ENCODE peak calls at places on chromosomes 16 and 17, in six cellular contexts. C, O, W, D, B and P are unnamed samples.
A peak's percentile ranks its signal among the peaks of the same experiment; 100 is the strongest.

GRCh38 chr16:63702981-63703590 is 1418.8 kb downstream of the CDH11 start:
- DNase-seq in C (no peak), O (peak; percentile 59), W (no peak), D (no peak), B (no peak), P (no peak)

GRCh38 chr16:88914750-88915368 is 48.4 kb upstream of the PABPN1L start:
- DNase-seq in C (no peak), O (no peak), W (no peak), D (no peak), B (no peak), P (no peak)

GRCh38 chr16:9787717-9788116 is 394.5 kb downstream of the GRIN2A start:
- DNase-seq in C (no peak), O (no peak), W (no peak), D (no peak), B (no peak), P (no peak)

GRCh38 chr16:85912271-85912974 is 13.5 kb downstream of the IRF8 start:
- DNase-seq in C (no peak), O (no peak), W (peak; percentile 86), D (no peak), B (no peak), P (no peak)

GRCh38 chr17:73334771-73335513 is 23.1 kb upstream of the CDC42EP4 start:
- DNase-seq in C (no peak), O (no peak), W (no peak), D (no peak), B (no peak), P (no peak)

GRCh38 chr16:64969221-64969620 is 152.6 kb downstream of the CDH11 start:
- DNase-seq in C (no peak), O (no peak), W (no peak), D (no peak), B (no peak), P (no peak)

GRCh38 chr16:26795184-26795583 is 271.5 kb upstream of the C16orf82 start:
- DNase-seq in C (peak; percentile 3), O (peak; percentile 42), W (no peak), D (no peak), B (no peak), P (peak; percentile 9)

GRCh38 chr17:32136856-32137255 is 5.4 kb upstream of the RHOT1 start:
- DNase-seq in C (no peak), O (no peak), W (no peak), D (no peak), B (no peak), P (no peak)

GRCh38 chr16:25893332-25893731 is 201.6 kb downstream of the HS3ST4 start:
- DNase-seq in C (no peak), O (no peak), W (no peak), D (no peak), B (no peak), P (no peak)

GRCh38 chr16:11016993-11017392 is 72.6 kb downstream of the CLEC16A start:
- DNase-seq in C (no peak), O (no peak), W (no peak), D (no peak), B (peak; percentile 67), P (no peak)

GRCh38 chr17:81004336-81005015 is 12.8 kb downstream of the CHMP6 start:
- DNase-seq in C (no peak), O (no peak), W (no peak), D (no peak), B (no peak), P (no peak)

GRCh38 chr17:7841309-7841621 is 7.2 kb downstream of the KDM6B start:
- DNase-seq in C (no peak), O (no peak), W (no peak), D (peak; percentile 90), B (no peak), P (no peak)

GRCh38 chr17:42989146-42989545 is 8.8 kb downstream of the RUNDC1 start:
- DNase-seq in C (no peak), O (no peak), W (no peak), D (no peak), B (peak; percentile 35), P (no peak)
- H3K27ac ChIP-seq in C (no peak overlapping the region), O (no peak overlapping the region), W (no peak overlapping the region), D (no peak overlapping the region), B (peak overlapping the region; percentile 94), P (no peak overlapping the region)

GRCh38 chr16:29814592-29814991 is 1.4 kb upstream of the PAGR1 start:
- DNase-seq in C (no peak), O (no peak), W (peak; percentile 50), D (no peak), B (no peak), P (no peak)
- H3K27ac ChIP-seq in C (no peak overlapping the region), O (no peak overlapping the region), W (no peak overlapping the region), D (no peak overlapping the region), B (no peak overlapping the region), P (no peak overlapping the region)

DNA sequence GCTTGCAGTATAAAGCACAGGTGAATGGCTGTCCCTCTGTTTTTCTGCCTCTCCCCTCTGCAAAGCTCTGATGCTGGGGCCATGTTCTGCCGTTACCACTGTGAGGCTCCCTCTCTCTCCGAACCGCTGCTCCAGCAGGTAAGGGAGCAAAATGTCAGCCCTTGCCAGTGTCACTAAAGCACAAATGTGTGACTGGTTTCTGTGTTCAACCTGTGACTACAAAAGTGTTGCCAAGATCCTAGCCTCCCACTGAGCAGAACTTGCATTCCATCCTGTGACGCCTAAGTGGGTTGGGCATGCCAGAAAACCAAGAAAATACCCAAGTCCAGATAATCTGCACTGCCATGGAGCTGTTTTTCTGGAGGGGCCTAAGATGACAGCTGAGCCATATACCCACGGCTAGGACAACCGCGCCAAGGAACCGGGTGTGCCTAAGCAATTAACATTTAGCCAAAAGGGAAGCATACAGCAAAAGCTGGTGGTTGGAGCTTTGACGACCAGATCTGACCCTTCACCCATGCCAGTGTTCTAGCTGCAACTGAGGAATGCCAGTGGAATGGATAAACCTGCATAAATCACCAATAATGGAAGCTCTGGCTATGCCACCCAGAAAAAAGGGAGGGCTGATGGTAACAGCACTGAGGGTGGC is 35.0 kb downstream of the PSME3IP1 start:
- DNase-seq in C (no peak), O (no peak), W (no peak), D (no peak), B (no peak), P (no peak)
- H3K27ac ChIP-seq in C (no peak overlapping the region), O (no peak overlapping the region), W (no peak overlapping the region), D (no peak overlapping the region), B (no peak overlapping the region), P (no peak overlapping the region)

DNA sequence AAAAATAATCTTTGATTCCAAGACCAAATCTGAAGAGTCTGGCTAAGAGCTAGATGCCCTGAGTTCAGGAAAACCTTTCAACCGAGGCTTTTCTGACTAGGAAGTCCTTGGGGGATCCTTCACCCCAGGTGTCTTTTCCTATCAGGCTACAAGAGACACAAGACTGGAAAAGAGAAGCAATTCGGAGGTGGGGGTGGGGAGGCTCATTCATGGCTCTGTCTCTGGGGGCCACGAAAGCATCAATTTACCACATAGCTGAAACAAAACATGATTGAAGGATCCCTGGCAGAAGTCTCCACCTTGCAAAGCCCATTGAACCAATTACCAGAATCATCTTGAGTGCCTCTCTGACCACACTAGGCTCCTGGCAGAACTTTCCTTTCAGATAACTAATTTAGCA is 239.8 kb upstream of the SALL1 start:
- DNase-seq in C (no peak), O (peak; percentile 28), W (no peak), D (no peak), B (no peak), P (no peak)
- H3K27ac ChIP-seq in C (no peak overlapping the region), O (no peak overlapping the region), W (no peak overlapping the region), D (no peak overlapping the region), B (no peak overlapping the region), P (no peak overlapping the region)

GRCh38 chr16:82627811-82628339 is 1.1 kb downstream of the CDH13 start:
- DNase-seq in C (no peak), O (peak; percentile 43), W (no peak), D (no peak), B (peak; percentile 51), P (no peak)
- H3K27ac ChIP-seq in C (no peak overlapping the region), O (no peak overlapping the region), W (peak overlapping the region; percentile 0), D (no peak overlapping the region), B (peak overlapping the region; percentile 82), P (no peak overlapping the region)

DNA sequence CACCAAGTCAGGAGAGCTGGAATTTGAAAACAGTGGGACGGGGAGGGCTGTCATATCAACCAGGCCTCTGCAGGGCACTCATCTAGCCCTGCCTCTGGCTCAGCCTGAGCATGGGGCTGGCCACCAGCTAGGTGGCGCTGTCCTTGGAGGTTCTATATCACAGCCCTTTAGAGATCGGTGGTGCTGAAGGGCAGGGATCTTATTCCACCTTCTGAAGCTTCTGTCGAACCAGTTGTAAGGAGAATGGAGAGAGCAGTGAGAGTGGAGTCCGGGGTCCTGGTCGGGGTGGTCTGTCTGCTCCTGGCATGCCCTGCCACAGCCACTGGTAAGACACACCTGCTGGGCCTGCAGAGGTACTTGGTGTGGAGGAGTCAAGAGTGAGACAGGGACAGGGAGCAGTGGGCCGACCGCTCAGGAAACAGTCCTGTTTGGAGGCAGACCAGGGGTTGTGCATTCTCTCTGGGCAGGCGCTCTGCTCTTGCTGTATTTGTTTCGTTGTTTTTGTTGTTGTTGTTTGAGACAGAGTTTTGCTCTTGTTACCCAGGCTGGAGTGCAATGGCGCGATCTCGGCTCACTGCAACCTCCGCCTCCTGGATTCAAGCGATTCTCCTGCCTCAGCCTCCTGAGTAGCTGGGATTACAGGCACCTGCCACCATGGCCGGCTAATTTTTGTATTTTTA is at the start of gene CES3:
- DNase-seq in C (peak; percentile 79), O (peak; percentile 93), W (peak; percentile 63), D (no peak), B (peak; percentile 73), P (peak; percentile 79)
- H3K27ac ChIP-seq in C (no peak within 1 kb of the TSS), O (no peak within 1 kb of the TSS), W (no peak within 1 kb of the TSS), D (no peak within 1 kb of the TSS), B (no peak within 1 kb of the TSS), P (no peak within 1 kb of the TSS)

GRCh38 chr16:68284847-68285246 is 20.5 kb downstream of the SLC7A6 start:
- DNase-seq in C (no peak), O (no peak), W (no peak), D (no peak), B (no peak), P (no peak)
- H3K27ac ChIP-seq in C (no peak overlapping the region), O (no peak overlapping the region), W (no peak overlapping the region), D (peak overlapping the region; percentile 74), B (no peak overlapping the region), P (no peak overlapping the region)

DNA sequence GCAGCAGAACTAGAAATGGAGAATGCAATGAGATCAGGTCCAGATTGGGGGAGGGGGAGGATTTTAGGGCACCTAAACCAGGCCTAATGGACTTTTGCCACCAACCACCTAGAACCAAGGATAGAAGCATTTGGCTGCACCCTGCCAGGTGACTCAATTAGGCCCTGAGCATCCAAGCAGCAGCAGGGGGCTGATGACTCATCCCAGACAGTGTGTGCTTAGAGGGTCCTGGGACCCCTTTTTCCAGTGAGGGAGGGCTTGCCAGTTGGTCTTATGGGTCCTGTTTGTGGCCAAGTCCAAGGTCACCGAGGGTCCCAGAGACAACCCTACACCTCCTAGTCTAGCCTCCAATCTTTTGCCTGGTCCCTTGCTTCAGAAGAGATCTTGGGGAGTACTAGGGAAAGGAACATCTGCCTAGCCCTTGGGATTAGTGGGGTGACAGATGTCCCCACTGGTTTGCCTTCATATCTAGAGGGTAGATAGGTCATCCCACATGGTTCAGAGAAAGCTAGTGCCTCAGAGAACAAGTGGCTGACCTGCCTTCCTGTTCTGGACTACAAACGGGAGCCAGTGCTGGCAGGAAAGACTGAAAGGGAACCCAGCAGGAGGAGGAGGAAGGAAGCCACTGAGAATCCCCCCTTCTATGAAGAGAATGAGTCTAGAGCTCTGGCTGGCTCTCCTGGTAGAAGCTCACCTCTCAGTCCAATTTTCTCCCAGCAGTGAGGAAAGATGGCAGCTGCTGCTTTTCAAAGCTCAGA is 1.6 kb upstream of the TBKBP1 start:
- DNase-seq in C (no peak), O (peak; percentile 26), W (no peak), D (no peak), B (no peak), P (no peak)
- H3K27ac ChIP-seq in C (no peak overlapping the region), O (no peak overlapping the region), W (no peak overlapping the region), D (no peak overlapping the region), B (no peak overlapping the region), P (no peak overlapping the region)